ENCODE peak calls at places on chromosome 2, in six cellular contexts. Q is EH, X is midbrain, Y is nucleus accumbens, M is kidney tubule cell, N is GM19239. V is an unnamed sample.
A peak's percentile ranks its signal among the peaks of the same experiment; 100 is the strongest.

GRCh38 chr2:37376421-37377186 is 32.2 kb downstream of the QPCT start:
- DNase-seq in Q (peak; percentile 93), X (no peak), Y (no peak), M (peak; percentile 21), N (peak; percentile 46), V (no peak)

GRCh38 chr2:209834767-209835166 is 63.1 kb downstream of the UNC80 start:
- DNase-seq in Q (no peak), X (no peak), Y (no peak), M (peak; percentile 1), N (no peak), V (no peak)

GRCh38 chr2:1968988-1969700 is 224.8 kb upstream of the PXDN start:
- DNase-seq in Q (no peak), X (no peak), Y (no peak), M (no peak), N (no peak), V (no peak)

GRCh38 chr2:144414324-144414845 is 105.5 kb downstream of the ZEB2 start:
- DNase-seq in Q (peak; percentile 82), X (no peak), Y (no peak), M (peak; percentile 66), N (no peak), V (no peak)

GRCh38 chr2:197786010-197786877 is 1.1 kb upstream of the BOLL start:
- DNase-seq in Q (no peak), X (no peak), Y (no peak), M (peak; percentile 49), N (peak; percentile 60), V (peak; percentile 46)

GRCh38 chr2:70676301-70677035 is 91.5 kb downstream of the ADD2 start:
- DNase-seq in Q (no peak), X (no peak), Y (no peak), M (no peak), N (no peak), V (no peak)

GRCh38 chr2:136399667-136400316 is 281.8 kb upstream of the CXCR4 start:
- DNase-seq in Q (no peak), X (no peak), Y (no peak), M (no peak), N (no peak), V (no peak)

GRCh38 chr2:85628658-85629057 is 12.7 kb downstream of the USP39 start:
- DNase-seq in Q (no peak), X (no peak), Y (no peak), M (no peak), N (no peak), V (no peak)

V was measured in ACHN.